ENCODE peak calls at places on chromosomes 4 and X, in four cellular contexts. Z is SJCRH30; C is CD4-positive, alpha-beta memory T cell; A is right atrium auricular region. R is an unnamed sample.

GRCh38 chrX:120305531-120306145 is 5.6 kb downstream of the TMEM255A start:
- DNase-seq in Z (no peak), C (no peak), A (no peak), R (no peak)

GRCh38 chr4:85919488-85919887 is 440.4 kb downstream of the MAPK10 start:
- DNase-seq in Z (no peak), C (no peak), A (no peak), R (no peak)

GRCh38 chr4:140448830-140449229 is 21.4 kb upstream of the CLGN start:
- DNase-seq in Z (no peak), C (no peak), A (no peak), R (no peak)

GRCh38 chrX:119234931-119235555 is 1.0 kb upstream of the PGRMC1 start:
- DNase-seq in Z (no peak), C (no peak), A (no peak), R (no peak)

GRCh38 chr4:102466298-102466697 is 34.9 kb upstream of the NFKB1 start:
- DNase-seq in Z (no peak), C (no peak), A (no peak), R (no peak)

GRCh38 chr4:185870437-185870836 is 58.4 kb upstream of the SORBS2 start:
- DNase-seq in Z (no peak), C (no peak), A (no peak), R (no peak)

GRCh38 chr4:120809518-120809917 is 113.0 kb downstream of the PRDM5 start:
- DNase-seq in Z (no peak), C (no peak), A (no peak), R (no peak)

GRCh38 chr4:139453041-139453370 is 915 bp upstream of the RAB33B start:
- DNase-seq in Z (no peak), C (peak; percentile 82), A (no peak), R (no peak)

GRCh38 chr4:156672924-156673323 is 298.7 kb downstream of the PDGFC start:
- DNase-seq in Z (no peak), C (no peak), A (no peak), R (peak; percentile 9)

GRCh38 chr4:142615324-142615665 is 230.8 kb downstream of the INPP4B start:
- DNase-seq in Z (no peak), C (no peak), A (no peak), R (no peak)

GRCh38 chr4:182212211-182212761 is 30.9 kb upstream of the TENM3 start:
- DNase-seq in Z (peak; percentile 43), C (no peak), A (no peak), R (no peak)

GRCh38 chr4:46506876-46507275 is 116.9 kb upstream of the GABRA2 start:
- DNase-seq in Z (no peak), C (no peak), A (no peak), R (peak; percentile 27)

GRCh38 chrX:134908235-134908834 is 82.5 kb upstream of the SMIM10 start:
- DNase-seq in Z (no peak), C (peak; percentile 24), A (no peak), R (no peak)

GRCh38 chrX:18674417-18674787 is 2.5 kb upstream of the RS1 start:
- DNase-seq in Z (peak; percentile 42), C (no peak), A (peak; percentile 61), R (peak; percentile 6)

GRCh38 chr4:2101346-2102044 is 42.4 kb downstream of the NAT8L start:
- DNase-seq in Z (peak; percentile 90), C (no peak), A (no peak), R (peak; percentile 54)

GRCh38 chr4:161356351-161356750 is 807.4 kb downstream of the FSTL5 start:
- DNase-seq in Z (no peak), C (no peak), A (no peak), R (no peak)

GRCh38 chrX:49071877-49072711 is 1.7 kb downstream of the PRAF2 start:
- DNase-seq in Z (no peak), C (no peak), A (peak; percentile 81), R (no peak)

GRCh38 chrX:19549838-19550237 is 34.5 kb upstream of the MAP3K15 start:
- DNase-seq in Z (no peak), C (no peak), A (no peak), R (no peak)

GRCh38 chr4:43089730-43090129 is 197.2 kb downstream of the GRXCR1 start:
- DNase-seq in Z (no peak), C (no peak), A (no peak), R (peak; percentile 94)
- H3K4me3 ChIP-seq in Z (no peak overlapping the region), C (no peak overlapping the region), A (no peak overlapping the region), R (no peak overlapping the region)

GRCh38 chrX:47862680-47863079 is 26.0 kb downstream of the ZNF81 start:
- DNase-seq in Z (no peak), C (no peak), A (no peak), R (no peak)
- H3K9me3 ChIP-seq in Z (no peaks in the 10 kb centered on the region), C (peaks cover 4% of the 10 kb centered on the region), A (no peaks in the 10 kb centered on the region), R (no peaks in the 10 kb centered on the region)

DNA sequence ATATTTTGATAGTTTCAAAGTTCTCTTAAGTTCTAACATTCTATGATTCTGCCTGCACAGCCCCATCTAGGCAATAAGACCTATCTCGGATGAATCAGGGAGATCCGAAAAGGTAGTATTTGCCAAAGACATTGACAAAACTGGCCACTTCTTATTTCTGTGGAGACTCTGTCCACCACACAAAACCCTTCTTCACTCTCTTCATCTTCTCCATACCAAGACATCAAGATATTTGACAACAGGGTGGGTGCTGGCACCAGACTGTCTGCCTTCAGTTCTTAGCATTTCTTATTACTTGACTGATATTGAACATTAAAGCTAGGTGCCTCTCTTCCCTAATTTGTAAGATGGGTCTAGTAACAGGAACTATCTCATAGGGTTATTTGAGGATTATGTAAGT is 1.8 kb upstream of the UNC5C start:
- DNase-seq in Z (no peak), C (no peak), A (no peak), R (no peak)
- H3K27me3 ChIP-seq in Z (no peaks in the 10 kb centered on the region), C (no peaks in the 10 kb centered on the region), A (no peaks in the 10 kb centered on the region), R (peaks cover 25% of the 10 kb centered on the region)

GRCh38 chr4:98996056-98996941 is 778 bp downstream of the METAP1 start:
- DNase-seq in Z (peak; percentile 17), C (peak; percentile 11), A (no peak), R (peak; percentile 16)

GRCh38 chr4:99008051-99008450 is 12.5 kb downstream of the METAP1 start:
- DNase-seq in Z (no peak), C (no peak), A (no peak), R (no peak)

GRCh38 chr4:98997176-98997575 is 1.7 kb downstream of the METAP1 start:
- DNase-seq in Z (no peak), C (no peak), A (no peak), R (no peak)

GRCh38 chr4:99002274-99002673 is 6.8 kb downstream of the METAP1 start:
- DNase-seq in Z (no peak), C (no peak), A (no peak), R (no peak)
- H3K4me3 ChIP-seq in Z (no peak overlapping the region), C (no peak overlapping the region), A (no peak overlapping the region), R (no peak overlapping the region)

GRCh38 chr4:5752803-5753184 is 41.8 kb downstream of the EVC start:
- DNase-seq in Z (no peak), C (no peak), A (peak; percentile 34), R (no peak)
- H3K9me3 ChIP-seq in Z (no peaks in the 10 kb centered on the region), C (no peaks in the 10 kb centered on the region), A (no peaks in the 10 kb centered on the region), R (no peaks in the 10 kb centered on the region)

GRCh38 chr4:41877020-41877796 is 58.0 kb upstream of the TMEM33 start:
- DNase-seq in Z (no peak), C (no peak), A (no peak), R (no peak)
- H3K27me3 ChIP-seq in Z (no peaks in the 10 kb centered on the region), C (peaks cover 33% of the 10 kb centered on the region), A (peaks cover 57% of the 10 kb centered on the region), R (peaks cover 5% of the 10 kb centered on the region)

R was measured in MG63.